ENCODE peak calls at places on chromosome 16, in six cellular contexts. R is mucosa of descending colon, O is heart right ventricle, N is upper lobe of right lung, A is OCI-LY7, S is colonic mucosa. W is an unnamed sample.

GRCh38 chr16:1899641-1900451 is 18.4 kb downstream of the HS3ST6 start:
- DNase-seq in S (peak; percentile 71), A (no peak), N (no peak), O (no peak), R (peak; percentile 77), W (no peak)

GRCh38 chr16:56241596-56241995 is 50.3 kb downstream of the GNAO1 start:
- DNase-seq in S (no peak), A (no peak), R (no peak), N (no peak), O (no peak), W (peak; percentile 3)

GRCh38 chr16:86951831-86952598 is 365.2 kb downstream of the C16orf95 start:
- DNase-seq in R (no peak), N (no peak), A (no peak), S (no peak), O (no peak), W (peak; percentile 99)

GRCh38 chr16:70433456-70434103 is 5.3 kb downstream of the ST3GAL2 start:
- DNase-seq in S (no peak), A (peak; percentile 25), R (no peak), N (no peak), O (peak; percentile 54), W (peak; percentile 68)

GRCh38 chr16:89764711-89765201 is 43.4 kb downstream of the ZNF276 start:
- DNase-seq in A (peak; percentile 93), N (peak; percentile 75), R (peak; percentile 60), O (no peak), S (peak; percentile 75), W (no peak)

GRCh38 chr16:47777191-47777590 is 316.1 kb downstream of the PHKB start:
- DNase-seq in A (no peak), R (no peak), N (no peak), S (no peak), O (no peak), W (peak; percentile 57)

GRCh38 chr16:19991614-19992013 is 82.1 kb downstream of the GPR139 start:
- DNase-seq in O (no peak), A (no peak), R (no peak), N (no peak), S (no peak), W (no peak)

GRCh38 chr16:1175566-1176279 is 22.8 kb downstream of the CACNA1H start:
- DNase-seq in N (no peak), S (no peak), O (no peak), A (no peak), R (no peak), W (peak; percentile 56)

GRCh38 chr16:4866586-4866985 is 19.3 kb downstream of the UBN1 start:
- DNase-seq in A (no peak), R (no peak), O (no peak), S (no peak), N (no peak), W (no peak)

GRCh38 chr16:87345721-87346424 is 28.7 kb upstream of the C16orf95 start:
- DNase-seq in R (peak; percentile 44), O (peak; percentile 6), A (no peak), N (no peak), S (no peak), W (no peak)

GRCh38 chr16:35746963-35747657 is 2287.7 kb downstream of the TP53TG3F start:
- DNase-seq in N (no peak), R (no peak), S (no peak), O (no peak), A (no peak), W (no peak)

GRCh38 chr16:88479795-88480760 is 27.0 kb downstream of the ZFPM1 start:
- DNase-seq in O (no peak), S (no peak), N (no peak), A (peak; percentile 78), R (no peak), W (no peak)

GRCh38 chr16:56988948-56989945 is at the start of gene NLRC5:
- DNase-seq in N (peak; percentile 94), A (peak; percentile 93), O (peak; percentile 85), S (peak; percentile 94), R (peak; percentile 96), W (peak; percentile 65)

GRCh38 chr16:66131895-66132294 is 234.6 kb upstream of the CDH5 start:
- DNase-seq in R (no peak), S (no peak), O (no peak), N (no peak), A (no peak), W (peak; percentile 68)

GRCh38 chr16:28038401-28038800 is 25.1 kb downstream of the GSG1L start:
- DNase-seq in O (no peak), N (no peak), R (no peak), A (no peak), S (no peak), W (no peak)

GRCh38 chr16:843771-844170 is 43.2 kb upstream of the GNG13 start:
- DNase-seq in R (peak; percentile 28), A (no peak), N (no peak), S (no peak), O (peak; percentile 4), W (no peak)

GRCh38 chr16:69350536-69351133 is 951 bp downstream of the TMED6 start:
- DNase-seq in A (no peak), O (no peak), N (no peak), R (no peak), S (no peak), W (no peak)

GRCh38 chr16:54986404-54986803 is 55.7 kb downstream of the IRX5 start:
- DNase-seq in S (no peak), A (no peak), O (no peak), N (no peak), R (no peak), W (no peak)

GRCh38 chr16:53100889-53101288 is 46.1 kb downstream of the CHD9 start:
- DNase-seq in R (no peak), A (no peak), S (no peak), O (no peak), N (no peak), W (no peak)

GRCh38 chr16:86227041-86227440 is 283.3 kb upstream of the FOXF1 start:
- DNase-seq in N (peak; percentile 48), O (no peak), A (no peak), S (no peak), R (no peak), W (no peak)

GRCh38 chr16:66247516-66248089 is 118.9 kb upstream of the CDH5 start:
- DNase-seq in O (no peak), A (no peak), S (no peak), N (no peak), R (no peak), W (peak; percentile 47)

GRCh38 chr16:57616871-57617270 is 11.6 kb upstream of the ADGRG1 start:
- DNase-seq in R (no peak), S (peak; percentile 10), N (peak; percentile 34), O (no peak), A (no peak), W (no peak)

GRCh38 chr16:79217375-79218011 is 383.0 kb downstream of the MAF start:
- DNase-seq in S (no peak), O (no peak), A (no peak), R (no peak), N (no peak), W (no peak)

GRCh38 chr16:67349172-67349571 is 22.6 kb downstream of the LRRC36 start:
- DNase-seq in O (no peak), R (no peak), S (no peak), A (peak; percentile 67), N (no peak), W (peak; percentile 7)

GRCh38 chr16:86516618-86517003 is 6.3 kb downstream of the FOXF1 start:
- DNase-seq in S (no peak), A (no peak), R (no peak), N (no peak), O (no peak), W (no peak)

GRCh38 chr16:15041260-15042011 is 14.4 kb downstream of the NTAN1 start:
- DNase-seq in N (peak; percentile 85), A (no peak), R (peak; percentile 82), O (peak; percentile 82), S (peak; percentile 78), W (peak; percentile 38)

GRCh38 chr16:51877686-51878085 is 669.3 kb downstream of the TOX3 start:
- DNase-seq in A (no peak), S (no peak), N (no peak), R (no peak), O (no peak), W (no peak)

GRCh38 chr16:74035816-74036215 is 260.8 kb upstream of the PSMD7 start:
- DNase-seq in N (no peak), A (peak; percentile 4), R (no peak), S (no peak), O (no peak), W (no peak)

GRCh38 chr16:85279874-85280545 is 167.7 kb upstream of the CIBAR2 start:
- DNase-seq in R (no peak), A (no peak), N (no peak), O (peak; percentile 72), S (no peak), W (no peak)

GRCh38 chr16:72925631-72925979 is 122.3 kb downstream of the ZFHX3 start:
- DNase-seq in N (no peak), O (no peak), A (no peak), S (no peak), R (no peak), W (no peak)
- H3K4me1 ChIP-seq in N (peaks cover 21% of the 10 kb centered on the region), O (peaks cover 16% of the 10 kb centered on the region), A (no peaks in the 10 kb centered on the region), S (no peaks in the 10 kb centered on the region), R (no peaks in the 10 kb centered on the region), W (peaks cover 24% of the 10 kb centered on the region)

GRCh38 chr16:30534368-30535105 is at the start of gene ZNF747:
- DNase-seq in R (peak; percentile 95), N (peak; percentile 96), A (peak; percentile 94), S (peak; percentile 92), O (peak; percentile 94), W (peak; percentile 61)
- TF ChIP-seq CTCF in R (no peak), N (no peak), A (no peak), S (no peak), O (peak; percentile 3), W (no peak)

GRCh38 chr16:81327483-81328196 is 12.9 kb downstream of the GAN start:
- DNase-seq in R (no peak), O (no peak), S (peak; percentile 29), A (no peak), N (no peak), W (no peak)

GRCh38 chr16:81326971-81327370 is 12.2 kb downstream of the GAN start:
- DNase-seq in S (no peak), A (no peak), N (no peak), O (no peak), R (no peak), W (no peak)

GRCh38 chr16:81321537-81321936 is 6.8 kb downstream of the GAN start:
- DNase-seq in N (no peak), R (no peak), S (no peak), O (no peak), A (no peak), W (no peak)

GRCh38 chr16:81321039-81321438 is 6.3 kb downstream of the GAN start:
- DNase-seq in A (no peak), S (no peak), O (no peak), N (no peak), R (no peak), W (peak; percentile 16)

DNA sequence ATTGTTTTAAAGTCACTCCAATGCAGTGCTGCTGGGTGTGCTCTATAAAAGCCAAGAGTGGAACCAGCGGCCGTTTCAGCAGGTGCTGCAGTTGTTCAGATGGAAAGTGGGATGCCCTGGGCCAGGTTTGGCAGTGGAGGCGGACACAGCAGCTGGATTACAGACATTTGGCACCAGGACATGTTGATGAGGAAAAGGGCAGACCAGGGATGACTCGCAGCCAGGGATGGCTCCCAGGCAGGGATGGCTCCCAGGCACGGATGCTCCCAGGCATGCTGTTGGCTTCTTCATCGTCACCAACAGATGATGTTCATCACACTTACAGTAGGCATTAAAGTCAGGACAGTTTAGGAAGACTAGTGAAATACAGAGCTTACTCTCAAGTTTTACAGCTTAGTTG is 10.0 kb downstream of the GAN start:
- DNase-seq in S (no peak), A (no peak), O (no peak), R (no peak), N (no peak), W (no peak)
- H3K4me1 ChIP-seq in S (peaks cover 4% of the 10 kb centered on the region), A (no peaks in the 10 kb centered on the region), O (peaks cover 21% of the 10 kb centered on the region), R (no peaks in the 10 kb centered on the region), N (peaks cover 3% of the 10 kb centered on the region), W (peaks cover 6% of the 10 kb centered on the region)

GRCh38 chr16:48963901-48964615 is 317.6 kb downstream of the CBLN1 start:
- DNase-seq in A (no peak), N (no peak), O (no peak), S (no peak), R (no peak), W (peak; percentile 96)
- TF ChIP-seq CTCF in A (no peak), N (no peak), O (no peak), S (no peak), R (no peak), W (no peak)

W was measured in astrocyte.